ENCODE peak calls at places on chromosomes 3 and 15, in seven cellular contexts. One of them, this sample, is unnamed.

GRCh38 chr3:102005551-102005950 is 156.2 kb downstream of the NFKBIZ start:
- DNase-seq in activated T-cell treated with anti-CD3 and anti-CD28 coated beads for 4 hours: no peak
- DNase-seq in EL: no peak
- DNase-seq in body of pancreas: no peak
- DNase-seq in T-cell: no peak
- DNase-seq in Peyer's patch: no peak
- DNase-seq in neural progenitor cell: no peak
- DNase-seq in this sample: no peak

GRCh38 chr3:123789160-123789559 is 95.0 kb downstream of the MYLK start:
- DNase-seq in activated T-cell treated with anti-CD3 and anti-CD28 coated beads for 4 hours: no peak
- DNase-seq in EL: no peak
- DNase-seq in body of pancreas: no peak
- DNase-seq in T-cell: no peak
- DNase-seq in Peyer's patch: no peak
- DNase-seq in neural progenitor cell: no peak
- DNase-seq in this sample: no peak

GRCh38 chr15:31311735-31312134 is 14.9 kb upstream of the KLF13 start:
- DNase-seq in activated T-cell treated with anti-CD3 and anti-CD28 coated beads for 4 hours: no peak
- DNase-seq in EL: no peak
- DNase-seq in body of pancreas: no peak
- DNase-seq in T-cell: no peak
- DNase-seq in Peyer's patch: no peak
- DNase-seq in neural progenitor cell: no peak
- DNase-seq in this sample: no peak

GRCh38 chr3:161263057-161263456 is 41.9 kb downstream of the NMD3 start:
- DNase-seq in activated T-cell treated with anti-CD3 and anti-CD28 coated beads for 4 hours: no peak
- DNase-seq in EL: peak; percentile 72
- DNase-seq in body of pancreas: no peak
- DNase-seq in T-cell: no peak
- DNase-seq in Peyer's patch: no peak
- DNase-seq in neural progenitor cell: no peak
- DNase-seq in this sample: no peak

GRCh38 chr3:58518304-58518789 is 18.6 kb downstream of the ACOX2 start:
- DNase-seq in activated T-cell treated with anti-CD3 and anti-CD28 coated beads for 4 hours: no peak
- DNase-seq in EL: no peak
- DNase-seq in body of pancreas: no peak
- DNase-seq in T-cell: no peak
- DNase-seq in Peyer's patch: no peak
- DNase-seq in neural progenitor cell: peak; percentile 58
- DNase-seq in this sample: no peak

GRCh38 chr15:34366271-34367043 is 539 bp downstream of the LPCAT4 start:
- DNase-seq in activated T-cell treated with anti-CD3 and anti-CD28 coated beads for 4 hours: peak; percentile 17
- DNase-seq in EL: peak; percentile 76
- DNase-seq in body of pancreas: peak; percentile 75
- DNase-seq in T-cell: peak; percentile 34
- DNase-seq in Peyer's patch: peak; percentile 90
- DNase-seq in neural progenitor cell: peak; percentile 81
- DNase-seq in this sample: peak; percentile 44

GRCh38 chr15:41853831-41854230 is 15.2 kb downstream of the PLA2G4B start:
- DNase-seq in activated T-cell treated with anti-CD3 and anti-CD28 coated beads for 4 hours: no peak
- DNase-seq in EL: no peak
- DNase-seq in body of pancreas: no peak
- DNase-seq in T-cell: no peak
- DNase-seq in Peyer's patch: no peak
- DNase-seq in neural progenitor cell: no peak
- DNase-seq in this sample: no peak

GRCh38 chr3:194072097-194072428 is 63.9 kb upstream of the HES1 start:
- DNase-seq in activated T-cell treated with anti-CD3 and anti-CD28 coated beads for 4 hours: no peak
- DNase-seq in EL: no peak
- DNase-seq in body of pancreas: no peak
- DNase-seq in T-cell: no peak
- DNase-seq in Peyer's patch: no peak
- DNase-seq in neural progenitor cell: no peak
- DNase-seq in this sample: no peak

GRCh38 chr3:183210862-183211341 is 42.2 kb upstream of the B3GNT5 start:
- DNase-seq in activated T-cell treated with anti-CD3 and anti-CD28 coated beads for 4 hours: peak; percentile 30
- DNase-seq in EL: no peak
- DNase-seq in body of pancreas: no peak
- DNase-seq in T-cell: no peak
- DNase-seq in Peyer's patch: no peak
- DNase-seq in neural progenitor cell: no peak
- DNase-seq in this sample: peak; percentile 45

GRCh38 chr3:42804831-42805821 is 836 bp upstream of the HIGD1A start:
- DNase-seq in activated T-cell treated with anti-CD3 and anti-CD28 coated beads for 4 hours: no peak
- DNase-seq in EL: no peak
- DNase-seq in body of pancreas: peak; percentile 59
- DNase-seq in T-cell: peak; percentile 5
- DNase-seq in Peyer's patch: peak; percentile 55
- DNase-seq in neural progenitor cell: peak; percentile 70
- DNase-seq in this sample: peak; percentile 32

GRCh38 chr3:154852515-154852914 is 227.6 kb upstream of the MME start:
- DNase-seq in activated T-cell treated with anti-CD3 and anti-CD28 coated beads for 4 hours: no peak
- DNase-seq in EL: no peak
- DNase-seq in body of pancreas: no peak
- DNase-seq in T-cell: no peak
- DNase-seq in Peyer's patch: no peak
- DNase-seq in neural progenitor cell: no peak
- DNase-seq in this sample: no peak

GRCh38 chr3:44954289-44954688 is 21.7 kb downstream of the ZDHHC3 start:
- DNase-seq in activated T-cell treated with anti-CD3 and anti-CD28 coated beads for 4 hours: no peak
- DNase-seq in EL: no peak
- DNase-seq in body of pancreas: no peak
- DNase-seq in T-cell: no peak
- DNase-seq in Peyer's patch: no peak
- DNase-seq in neural progenitor cell: no peak
- DNase-seq in this sample: no peak

GRCh38 chr3:170054204-170054603 is 16.4 kb downstream of the GPR160 start:
- DNase-seq in activated T-cell treated with anti-CD3 and anti-CD28 coated beads for 4 hours: no peak
- DNase-seq in EL: no peak
- DNase-seq in body of pancreas: no peak
- DNase-seq in T-cell: no peak
- DNase-seq in Peyer's patch: no peak
- DNase-seq in neural progenitor cell: no peak
- DNase-seq in this sample: no peak

GRCh38 chr15:99305761-99306505 is 54.7 kb downstream of the LRRC28 start:
- DNase-seq in activated T-cell treated with anti-CD3 and anti-CD28 coated beads for 4 hours: no peak
- DNase-seq in EL: peak; percentile 44
- DNase-seq in body of pancreas: peak; percentile 73
- DNase-seq in T-cell: no peak
- DNase-seq in Peyer's patch: no peak
- DNase-seq in neural progenitor cell: peak; percentile 58
- DNase-seq in this sample: no peak

GRCh38 chr3:144085964-144086363 is 114.3 kb downstream of the DIPK2A start:
- DNase-seq in activated T-cell treated with anti-CD3 and anti-CD28 coated beads for 4 hours: no peak
- DNase-seq in EL: peak; percentile 16
- DNase-seq in body of pancreas: no peak
- DNase-seq in T-cell: no peak
- DNase-seq in Peyer's patch: no peak
- DNase-seq in neural progenitor cell: no peak
- DNase-seq in this sample: no peak

GRCh38 chr15:85706779-85707518 is 87.8 kb downstream of the KLHL25 start:
- DNase-seq in activated T-cell treated with anti-CD3 and anti-CD28 coated beads for 4 hours: no peak
- DNase-seq in EL: peak; percentile 21
- DNase-seq in body of pancreas: peak; percentile 29
- DNase-seq in T-cell: peak; percentile 70
- DNase-seq in Peyer's patch: no peak
- DNase-seq in neural progenitor cell: no peak
- DNase-seq in this sample: peak; percentile 14

GRCh38 chr3:32913790-32914446 is 37.5 kb upstream of the CCR4 start:
- DNase-seq in activated T-cell treated with anti-CD3 and anti-CD28 coated beads for 4 hours: no peak
- DNase-seq in EL: peak; percentile 42
- DNase-seq in body of pancreas: no peak
- DNase-seq in T-cell: no peak
- DNase-seq in Peyer's patch: no peak
- DNase-seq in neural progenitor cell: no peak
- DNase-seq in this sample: no peak

GRCh38 chr3:134312072-134312872 is 61.6 kb upstream of the RYK start:
- DNase-seq in activated T-cell treated with anti-CD3 and anti-CD28 coated beads for 4 hours: no peak
- DNase-seq in EL: peak; percentile 68
- DNase-seq in body of pancreas: peak; percentile 86
- DNase-seq in T-cell: no peak
- DNase-seq in Peyer's patch: no peak
- DNase-seq in neural progenitor cell: peak; percentile 56
- DNase-seq in this sample: no peak

GRCh38 chr3:123679712-123680386 is 95.0 kb upstream of the HACD2 start:
- DNase-seq in activated T-cell treated with anti-CD3 and anti-CD28 coated beads for 4 hours: no peak
- DNase-seq in EL: no peak
- DNase-seq in body of pancreas: no peak
- DNase-seq in T-cell: no peak
- DNase-seq in Peyer's patch: no peak
- DNase-seq in neural progenitor cell: no peak
- DNase-seq in this sample: no peak

GRCh38 chr3:101259485-101260341 is 60.7 kb downstream of the IMPG2 start:
- DNase-seq in activated T-cell treated with anti-CD3 and anti-CD28 coated beads for 4 hours: no peak
- DNase-seq in EL: no peak
- DNase-seq in body of pancreas: no peak
- DNase-seq in T-cell: no peak
- DNase-seq in Peyer's patch: no peak
- DNase-seq in neural progenitor cell: no peak
- DNase-seq in this sample: no peak

GRCh38 chr3:191087391-191087790 is 111.7 kb upstream of the OSTN start:
- DNase-seq in activated T-cell treated with anti-CD3 and anti-CD28 coated beads for 4 hours: no peak
- DNase-seq in EL: no peak
- DNase-seq in body of pancreas: no peak
- DNase-seq in T-cell: no peak
- DNase-seq in Peyer's patch: no peak
- DNase-seq in neural progenitor cell: no peak
- DNase-seq in this sample: no peak

GRCh38 chr3:49882182-49882581 is 12.5 kb upstream of the CAMKV start:
- DNase-seq in activated T-cell treated with anti-CD3 and anti-CD28 coated beads for 4 hours: no peak
- DNase-seq in EL: no peak
- DNase-seq in body of pancreas: no peak
- DNase-seq in T-cell: no peak
- DNase-seq in Peyer's patch: no peak
- DNase-seq in neural progenitor cell: no peak
- DNase-seq in this sample: no peak

GRCh38 chr3:66378256-66378655 is 122.6 kb downstream of the LRIG1 start:
- DNase-seq in activated T-cell treated with anti-CD3 and anti-CD28 coated beads for 4 hours: no peak
- DNase-seq in EL: peak; percentile 21
- DNase-seq in body of pancreas: peak; percentile 45
- DNase-seq in T-cell: peak; percentile 49
- DNase-seq in Peyer's patch: no peak
- DNase-seq in neural progenitor cell: peak; percentile 76
- DNase-seq in this sample: no peak

GRCh38 chr3:71725279-71725991 is at the start of gene EIF4E3:
- DNase-seq in activated T-cell treated with anti-CD3 and anti-CD28 coated beads for 4 hours: no peak
- DNase-seq in EL: peak; percentile 19
- DNase-seq in body of pancreas: peak; percentile 60
- DNase-seq in T-cell: peak; percentile 35
- DNase-seq in Peyer's patch: peak; percentile 72
- DNase-seq in neural progenitor cell: peak; percentile 81
- DNase-seq in this sample: peak; percentile 36

GRCh38 chr3:150871192-150871591 is 34.0 kb downstream of the MINDY4B start:
- DNase-seq in activated T-cell treated with anti-CD3 and anti-CD28 coated beads for 4 hours: no peak
- DNase-seq in EL: peak; percentile 9
- DNase-seq in body of pancreas: no peak
- DNase-seq in T-cell: no peak
- DNase-seq in Peyer's patch: no peak
- DNase-seq in neural progenitor cell: no peak
- DNase-seq in this sample: no peak

GRCh38 chr3:153628591-153628990 is 466.6 kb downstream of the RAP2B start:
- DNase-seq in activated T-cell treated with anti-CD3 and anti-CD28 coated beads for 4 hours: no peak
- DNase-seq in EL: no peak
- DNase-seq in body of pancreas: no peak
- DNase-seq in T-cell: no peak
- DNase-seq in Peyer's patch: no peak
- DNase-seq in neural progenitor cell: no peak
- DNase-seq in this sample: no peak

GRCh38 chr3:142987080-142987700 is 14.2 kb upstream of the U2SURP start:
- DNase-seq in activated T-cell treated with anti-CD3 and anti-CD28 coated beads for 4 hours: no peak
- DNase-seq in EL: peak; percentile 51
- DNase-seq in body of pancreas: no peak
- DNase-seq in T-cell: no peak
- DNase-seq in Peyer's patch: no peak
- DNase-seq in neural progenitor cell: peak; percentile 32
- DNase-seq in this sample: no peak

GRCh38 chr3:37295925-37296324 is 121.5 kb upstream of the LRRFIP2 start:
- DNase-seq in activated T-cell treated with anti-CD3 and anti-CD28 coated beads for 4 hours: no peak
- DNase-seq in EL: no peak
- DNase-seq in body of pancreas: no peak
- DNase-seq in T-cell: no peak
- DNase-seq in Peyer's patch: no peak
- DNase-seq in neural progenitor cell: no peak
- DNase-seq in this sample: no peak

GRCh38 chr3:114223146-114223545 is 14.2 kb downstream of the ZNF80 start:
- DNase-seq in activated T-cell treated with anti-CD3 and anti-CD28 coated beads for 4 hours: no peak
- DNase-seq in EL: peak; percentile 4
- DNase-seq in body of pancreas: no peak
- DNase-seq in T-cell: no peak
- DNase-seq in Peyer's patch: no peak
- DNase-seq in neural progenitor cell: no peak
- DNase-seq in this sample: no peak

GRCh38 chr3:71690222-71690821 is 34.9 kb downstream of the EIF4E3 start:
- DNase-seq in activated T-cell treated with anti-CD3 and anti-CD28 coated beads for 4 hours: no peak
- DNase-seq in EL: peak; percentile 55
- DNase-seq in body of pancreas: no peak
- DNase-seq in T-cell: no peak
- DNase-seq in Peyer's patch: no peak
- DNase-seq in neural progenitor cell: no peak
- DNase-seq in this sample: no peak

GRCh38 chr3:171094411-171094810 is 67.9 kb upstream of the SLC2A2 start:
- DNase-seq in activated T-cell treated with anti-CD3 and anti-CD28 coated beads for 4 hours: no peak
- DNase-seq in EL: no peak
- DNase-seq in body of pancreas: no peak
- DNase-seq in T-cell: no peak
- DNase-seq in Peyer's patch: no peak
- DNase-seq in neural progenitor cell: no peak
- DNase-seq in this sample: no peak

This sample was measured in Ammon's horn.